ENCODE peak calls at places on chromosomes 7 and 10, in seven cellular contexts. N is adrenal gland, L is esophagus squamous epithelium, O is Panc1, S is neural crest cell, R is nephron progenitor cell, I is AG09319. D is an unnamed sample.

GRCh38 chr10:125034671-125035070 is 92.7 kb downstream of the ZRANB1 start:
- DNase-seq in N (no peak), O (no peak), I (no peak), L (no peak), S (no peak), R (no peak), D (no peak)

GRCh38 chr10:650691-651615 is 38.5 kb downstream of the DIP2C start:
- DNase-seq in R (no peak), O (no peak), S (no peak), L (no peak), I (no peak), N (no peak), D (no peak)

GRCh38 chr10:21891439-21891838 is 112.1 kb downstream of the DNAJC1 start:
- DNase-seq in N (no peak), I (no peak), R (no peak), L (no peak), S (no peak), O (no peak), D (no peak)

GRCh38 chr7:3073763-3074460 is 30.2 kb upstream of the CARD11 start:
- DNase-seq in I (no peak), L (no peak), N (no peak), S (no peak), O (no peak), R (no peak), D (no peak)

GRCh38 chr10:33385686-33386085 is 51.2 kb upstream of the NRP1 start:
- DNase-seq in O (no peak), N (no peak), I (no peak), L (no peak), S (no peak), R (no peak), D (no peak)

GRCh38 chr7:17638727-17639126 is 301.6 kb downstream of the SNX13 start:
- DNase-seq in N (no peak), O (no peak), I (no peak), R (no peak), L (no peak), S (no peak), D (no peak)

GRCh38 chr10:1168763-1169162 is 112.6 kb downstream of the WDR37 start:
- DNase-seq in R (no peak), S (no peak), O (no peak), N (no peak), I (no peak), L (no peak), D (no peak)

GRCh38 chr10:24722131-24722675 is 1.5 kb downstream of the ARHGAP21 start:
- DNase-seq in R (no peak), N (peak), L (no peak), I (no peak), O (no peak), S (no peak), D (no peak)

GRCh38 chr10:5869156-5869555 is 20.5 kb downstream of the ANKRD16 start:
- DNase-seq in S (no peak), O (no peak), I (no peak), R (no peak), L (no peak), N (no peak), D (no peak)

GRCh38 chr7:113289140-113289740 is 170.9 kb upstream of the SMIM30 start:
- DNase-seq in N (no peak), O (peak), L (no peak), R (no peak), I (peak), S (no peak), D (no peak)

GRCh38 chr10:21530616-21531015 is 3.4 kb upstream of the MLLT10 start:
- DNase-seq in I (no peak), O (no peak), R (no peak), L (no peak), N (no peak), S (no peak), D (no peak)

GRCh38 chr7:27868117-27868516 is 128.2 kb downstream of the TAX1BP1 start:
- DNase-seq in L (no peak), I (no peak), O (no peak), N (no peak), R (no peak), S (no peak), D (no peak)

GRCh38 chr7:122886357-122887081 is at the start of gene CADPS2:
- DNase-seq in O (no peak), I (peak), N (peak), R (peak), S (peak), L (no peak), D (peak)
- TF ChIP-seq CTCF in O (no peak), I (peak), N (peak), R (no peak), S (peak), L (peak), D (no peak)

GRCh38 chr7:98135984-98136383 is 29.3 kb downstream of the LMTK2 start:
- DNase-seq in O (no peak), R (no peak), L (no peak), N (no peak), S (no peak), I (no peak), D (no peak)

GRCh38 chr7:98136423-98136822 is 29.8 kb downstream of the LMTK2 start:
- DNase-seq in L (no peak), R (no peak), S (no peak), O (no peak), N (no peak), I (no peak), D (no peak)

GRCh38 chr7:98137134-98137825 is 30.6 kb downstream of the LMTK2 start:
- DNase-seq in I (no peak), S (no peak), R (no peak), L (no peak), O (no peak), N (no peak), D (no peak)

GRCh38 chr7:98137826-98138151 is 31.1 kb downstream of the LMTK2 start:
- DNase-seq in L (no peak), R (no peak), N (peak), S (no peak), O (no peak), I (no peak), D (peak)

DNA sequence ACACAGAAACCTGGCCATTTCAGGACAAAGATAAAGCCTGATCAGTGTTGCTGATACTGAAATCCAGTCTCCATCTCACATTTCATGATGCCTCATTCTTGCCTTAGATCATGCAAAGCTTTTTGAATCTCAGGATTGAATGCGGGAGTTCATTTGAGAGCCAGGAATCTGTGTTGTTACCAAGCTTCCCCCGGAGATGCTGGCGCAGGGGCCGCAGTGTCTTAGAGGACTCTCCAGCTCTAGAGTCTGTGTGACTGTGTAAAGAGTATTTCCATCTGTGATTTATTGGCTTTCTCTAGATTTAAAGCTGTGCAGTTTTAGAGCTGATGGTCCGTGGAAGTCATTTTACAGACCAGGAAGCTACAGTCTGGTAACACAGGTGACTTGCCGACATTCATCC is 32.0 kb downstream of the LMTK2 start:
- DNase-seq in O (no peak), I (no peak), S (no peak), N (no peak), R (no peak), L (no peak), D (no peak)
- TF ChIP-seq CTCF in O (no peak), I (no peak), S (no peak), N (no peak), R (no peak), L (no peak), D (no peak)

DNA sequence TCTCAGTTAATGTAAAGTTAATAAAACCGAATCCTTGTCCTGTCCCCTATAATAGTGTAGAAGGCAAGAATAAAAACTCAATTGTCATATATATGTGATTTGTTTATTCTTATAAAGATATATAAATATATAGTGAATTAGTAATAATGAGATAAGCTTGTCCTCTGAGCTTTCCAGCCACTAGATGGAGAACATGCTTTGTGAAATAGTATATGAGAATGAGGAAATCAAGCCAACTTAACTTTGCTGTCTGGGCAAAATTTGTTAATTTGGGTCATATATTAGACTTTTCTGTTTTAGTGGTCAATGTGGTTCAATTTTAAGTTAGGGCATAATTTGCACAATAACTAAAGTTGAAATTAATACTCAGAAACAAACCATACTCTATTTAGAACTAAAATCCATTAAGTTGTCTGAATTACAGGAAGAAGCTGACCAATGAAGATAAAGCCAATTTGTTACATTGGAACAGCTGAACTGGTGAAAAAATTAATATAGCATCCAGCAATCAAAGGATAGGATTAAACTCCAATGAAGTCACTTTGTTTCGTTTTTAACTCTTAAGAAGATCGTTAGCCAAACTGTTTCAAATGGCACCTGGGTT is 595.0 kb downstream of the ARL4A start:
- DNase-seq in N (no peak), L (no peak), O (no peak), R (no peak), I (no peak), S (no peak), D (no peak)
- TF ChIP-seq CTCF in N (no peak), L (no peak), O (peak), R (peak), I (peak), S (peak), D (no peak)

DNA sequence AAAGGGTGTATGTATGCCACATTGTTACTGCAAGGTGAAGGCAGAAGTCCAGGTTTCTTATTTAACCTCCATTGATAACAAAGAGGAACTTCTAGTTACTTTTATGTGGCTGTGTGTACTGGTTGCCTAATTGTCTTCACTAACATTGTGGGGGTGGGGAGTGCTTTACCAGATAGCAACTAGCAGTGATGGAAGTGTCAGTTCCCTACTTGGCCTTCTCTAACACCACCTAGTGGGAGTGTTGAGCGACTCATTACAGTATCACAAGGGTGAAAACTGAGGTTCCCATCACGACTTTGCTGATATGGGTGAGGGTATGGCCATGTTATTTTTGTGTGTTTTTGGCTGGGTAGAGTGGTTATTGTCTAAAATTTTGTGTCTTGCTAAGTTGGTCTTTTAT is 274.4 kb downstream of the THSD7A start:
- DNase-seq in I (no peak), S (no peak), N (peak), O (peak), R (peak), L (no peak), D (no peak)
- TF ChIP-seq CTCF in I (no peak), S (peak), N (no peak), O (peak), R (peak), L (no peak), D (peak)

DNA sequence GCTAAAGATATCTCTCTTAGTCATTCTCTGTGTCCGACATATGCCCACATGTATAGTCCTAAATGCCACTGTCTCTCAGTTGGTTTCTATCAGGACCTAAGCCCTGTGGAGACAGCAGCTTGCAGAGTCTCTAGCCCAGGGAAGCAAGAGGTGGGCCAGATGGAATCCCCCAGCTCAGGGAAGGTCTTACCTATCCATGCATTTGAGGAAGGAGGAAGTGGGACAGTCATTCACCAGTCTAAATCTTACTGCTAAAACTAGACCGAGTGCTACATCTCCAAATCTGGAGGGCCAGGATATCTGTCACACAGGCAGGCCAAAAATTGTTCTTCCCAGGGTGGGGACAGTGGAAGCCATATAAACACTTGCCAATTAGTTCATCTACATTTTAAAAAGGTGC is 26.4 kb upstream of the HERPUD2 start:
- DNase-seq in S (no peak), R (no peak), O (no peak), N (no peak), L (no peak), I (no peak), D (no peak)
- TF ChIP-seq CTCF in S (no peak), R (no peak), O (no peak), N (no peak), L (no peak), I (no peak), D (no peak)

D was measured in GM12864.